ENCODE peak calls at places on chromosomes 16 and 17, in six cellular contexts. One of them, this sample, is unnamed.

GRCh38 chr17:35373532-35373983 is at the start of gene SLFN11:
- DNase-seq in AG10803: peak
- DNase-seq in ACHN: peak
- DNase-seq in AG04450: peak
- DNase-seq in lung microvascular endothelial cell: peak
- DNase-seq in GM10248: peak
- DNase-seq in this sample: peak

GRCh38 chr16:69313469-69313868 is 2.3 kb downstream of the VPS4A start:
- DNase-seq in AG10803: no peak
- DNase-seq in ACHN: no peak
- DNase-seq in AG04450: no peak
- DNase-seq in lung microvascular endothelial cell: no peak
- DNase-seq in GM10248: no peak
- DNase-seq in this sample: no peak

GRCh38 chr17:72556944-72557826 is 436.4 kb downstream of the SOX9 start:
- DNase-seq in AG10803: peak
- DNase-seq in ACHN: peak
- DNase-seq in AG04450: no peak
- DNase-seq in lung microvascular endothelial cell: peak
- DNase-seq in GM10248: peak
- DNase-seq in this sample: no peak

GRCh38 chr16:11688520-11688886 is 20.2 kb downstream of the SNN start:
- DNase-seq in AG10803: no peak
- DNase-seq in ACHN: no peak
- DNase-seq in AG04450: no peak
- DNase-seq in lung microvascular endothelial cell: no peak
- DNase-seq in GM10248: no peak
- DNase-seq in this sample: no peak

GRCh38 chr16:56606688-56607618 is 1.4 kb upstream of the MT2A start:
- DNase-seq in AG10803: peak
- DNase-seq in ACHN: peak
- DNase-seq in AG04450: peak
- DNase-seq in lung microvascular endothelial cell: peak
- DNase-seq in GM10248: no peak
- DNase-seq in this sample: no peak

GRCh38 chr17:77286641-77287431 is 146.1 kb downstream of the SEC14L1 start:
- DNase-seq in AG10803: peak
- DNase-seq in ACHN: peak
- DNase-seq in AG04450: no peak
- DNase-seq in lung microvascular endothelial cell: peak
- DNase-seq in GM10248: no peak
- DNase-seq in this sample: no peak

GRCh38 chr16:25298165-25298872 is 40.7 kb upstream of the ZKSCAN2 start:
- DNase-seq in AG10803: no peak
- DNase-seq in ACHN: no peak
- DNase-seq in AG04450: no peak
- DNase-seq in lung microvascular endothelial cell: no peak
- DNase-seq in GM10248: no peak
- DNase-seq in this sample: no peak

GRCh38 chr17:66165537-66166123 is 26.3 kb downstream of the CEP112 start:
- DNase-seq in AG10803: peak
- DNase-seq in ACHN: peak
- DNase-seq in AG04450: peak
- DNase-seq in lung microvascular endothelial cell: peak
- DNase-seq in GM10248: peak
- DNase-seq in this sample: peak

GRCh38 chr16:47374629-47375028 is 86.2 kb downstream of the ITFG1 start:
- DNase-seq in AG10803: no peak
- DNase-seq in ACHN: no peak
- DNase-seq in AG04450: peak
- DNase-seq in lung microvascular endothelial cell: no peak
- DNase-seq in GM10248: no peak
- DNase-seq in this sample: no peak

GRCh38 chr16:84927621-84928591 is 83.4 kb downstream of the ZDHHC7 start:
- DNase-seq in AG10803: no peak
- DNase-seq in ACHN: no peak
- DNase-seq in AG04450: no peak
- DNase-seq in lung microvascular endothelial cell: no peak
- DNase-seq in GM10248: no peak
- DNase-seq in this sample: no peak

GRCh38 chr17:1039511-1040215 is 42.7 kb downstream of the TIMM22 start:
- DNase-seq in AG10803: no peak
- DNase-seq in ACHN: no peak
- DNase-seq in AG04450: no peak
- DNase-seq in lung microvascular endothelial cell: peak
- DNase-seq in GM10248: no peak
- DNase-seq in this sample: no peak

This sample was measured in brain pericyte.